ENCODE peak calls at places on chromosomes 1 and 21, in six cellular contexts. X is RKO, I is ACHN, K is AG08396, M is A549, L is iPS-NIHi11. H is an unnamed sample.

GRCh38 chr1:147168626-147169058 is 3.6 kb downstream of the PRKAB2 start:
- DNase-seq in X (no peak), I (peak; percentile 23), K (no peak), M (no peak), L (no peak), H (no peak)

GRCh38 chr21:35850029-35850428 is 210.3 kb downstream of the SETD4 start:
- DNase-seq in X (no peak), I (no peak), K (peak; percentile 63), M (no peak), L (no peak), H (no peak)

GRCh38 chr1:94532077-94532476 is 9.5 kb downstream of the F3 start:
- DNase-seq in X (no peak), I (peak; percentile 21), K (no peak), M (no peak), L (peak; percentile 21), H (no peak)

GRCh38 chr1:201937624-201938212 is 8.6 kb downstream of the LMOD1 start:
- DNase-seq in X (peak; percentile 33), I (peak; percentile 39), K (peak; percentile 63), M (no peak), L (no peak), H (no peak)

GRCh38 chr21:32779983-32780382 is 8.4 kb upstream of the PAXBP1 start:
- DNase-seq in X (no peak), I (no peak), K (no peak), M (no peak), L (no peak), H (no peak)

GRCh38 chr1:110308247-110308646 is 30.9 kb upstream of the RBM15 start:
- DNase-seq in X (no peak), I (no peak), K (peak; percentile 58), M (no peak), L (no peak), H (no peak)

GRCh38 chr21:41428847-41429246 is 2.8 kb downstream of the MX1 start:
- DNase-seq in X (no peak), I (no peak), K (no peak), M (no peak), L (no peak), H (no peak)

GRCh38 chr1:58857673-58858343 is 74.0 kb upstream of the JUN start:
- DNase-seq in X (no peak), I (no peak), K (no peak), M (no peak), L (no peak), H (no peak)

GRCh38 chr1:220430586-220430985 is 97.3 kb upstream of the MARK1 start:
- DNase-seq in X (no peak), I (no peak), K (no peak), M (no peak), L (no peak), H (no peak)

GRCh38 chr1:13593511-13594131 is 10.0 kb downstream of the PDPN start:
- DNase-seq in X (peak; percentile 13), I (no peak), K (no peak), M (no peak), L (peak; percentile 36), H (peak; percentile 35)

GRCh38 chr1:205493241-205494085 is 11.0 kb upstream of the CDK18 start:
- DNase-seq in X (no peak), I (peak; percentile 81), K (peak; percentile 83), M (no peak), L (no peak), H (no peak)

GRCh38 chr1:109067883-109068282 is 7.9 kb downstream of the TAF13 start:
- DNase-seq in X (no peak), I (no peak), K (no peak), M (no peak), L (no peak), H (no peak)

GRCh38 chr1:178548108-178548507 is 35.2 kb downstream of the TEX35 start:
- DNase-seq in X (no peak), I (no peak), K (no peak), M (no peak), L (no peak), H (no peak)

GRCh38 chr1:219088778-219089557 is 84.7 kb upstream of the LYPLAL1 start:
- DNase-seq in X (peak; percentile 86), I (peak; percentile 71), K (peak; percentile 60), M (peak; percentile 97), L (no peak), H (no peak)

GRCh38 chr1:14704846-14705245 is 106.4 kb downstream of the KAZN start:
- DNase-seq in X (no peak), I (no peak), K (no peak), M (no peak), L (no peak), H (no peak)